ENCODE peak calls at places on chromosome 18, in ten cellular contexts. One of them, this sample, is unnamed.

GRCh38 chr18:49811151-49811938 is 2.0 kb downstream of the ACAA2 start:
- DNase-seq in lower lobe of right lung: no peak
- DNase-seq in upper lobe of left lung: no peak
- DNase-seq in cardiac muscle cell: no peak
- DNase-seq in brain microvascular endothelial cell: no peak
- DNase-seq in SK-N-SH: peak
- DNase-seq in H1: no peak
- DNase-seq in thyroid gland: peak
- DNase-seq in tibial artery: no peak
- DNase-seq in pancreas: no peak
- DNase-seq in this sample: no peak

GRCh38 chr18:2923464-2923863 is 76.7 kb downstream of the EMILIN2 start:
- DNase-seq in SK-N-SH: no peak
- DNase-seq in thyroid gland: no peak
- DNase-seq in H1: no peak
- DNase-seq in cardiac muscle cell: no peak
- DNase-seq in pancreas: no peak
- DNase-seq in lower lobe of right lung: no peak
- DNase-seq in brain microvascular endothelial cell: no peak
- DNase-seq in tibial artery: no peak
- DNase-seq in upper lobe of left lung: peak
- DNase-seq in this sample: no peak

GRCh38 chr18:28086530-28087172 is 90.3 kb downstream of the CDH2 start:
- DNase-seq in H1: no peak
- DNase-seq in pancreas: no peak
- DNase-seq in cardiac muscle cell: no peak
- DNase-seq in upper lobe of left lung: no peak
- DNase-seq in SK-N-SH: no peak
- DNase-seq in brain microvascular endothelial cell: peak
- DNase-seq in tibial artery: no peak
- DNase-seq in lower lobe of right lung: no peak
- DNase-seq in thyroid gland: no peak
- DNase-seq in this sample: no peak

GRCh38 chr18:25352629-25353005 is 651 bp upstream of the ZNF521 start:
- DNase-seq in pancreas: no peak
- DNase-seq in H1: no peak
- DNase-seq in brain microvascular endothelial cell: no peak
- DNase-seq in SK-N-SH: no peak
- DNase-seq in upper lobe of left lung: no peak
- DNase-seq in thyroid gland: peak
- DNase-seq in lower lobe of right lung: no peak
- DNase-seq in tibial artery: no peak
- DNase-seq in cardiac muscle cell: no peak
- DNase-seq in this sample: no peak

GRCh38 chr18:41703744-41704530 is 251.1 kb upstream of the PIK3C3 start:
- DNase-seq in tibial artery: no peak
- DNase-seq in lower lobe of right lung: no peak
- DNase-seq in thyroid gland: no peak
- DNase-seq in upper lobe of left lung: no peak
- DNase-seq in pancreas: no peak
- DNase-seq in cardiac muscle cell: no peak
- DNase-seq in SK-N-SH: peak
- DNase-seq in brain microvascular endothelial cell: peak
- DNase-seq in H1: no peak
- DNase-seq in this sample: no peak

GRCh38 chr18:75320506-75320905 is 107.0 kb downstream of the SMIM21 start:
- DNase-seq in pancreas: no peak
- DNase-seq in lower lobe of right lung: no peak
- DNase-seq in brain microvascular endothelial cell: no peak
- DNase-seq in SK-N-SH: no peak
- DNase-seq in thyroid gland: no peak
- DNase-seq in cardiac muscle cell: no peak
- DNase-seq in H1: no peak
- DNase-seq in tibial artery: no peak
- DNase-seq in upper lobe of left lung: no peak
- DNase-seq in this sample: no peak

GRCh38 chr18:53909668-53910067 is 314.8 kb downstream of the MBD2 start:
- DNase-seq in cardiac muscle cell: no peak
- DNase-seq in brain microvascular endothelial cell: peak
- DNase-seq in tibial artery: no peak
- DNase-seq in upper lobe of left lung: no peak
- DNase-seq in lower lobe of right lung: no peak
- DNase-seq in thyroid gland: no peak
- DNase-seq in pancreas: no peak
- DNase-seq in H1: peak
- DNase-seq in SK-N-SH: peak
- DNase-seq in this sample: no peak

GRCh38 chr18:62107881-62108280 is 79.0 kb downstream of the PIGN start:
- DNase-seq in H1: no peak
- DNase-seq in SK-N-SH: no peak
- DNase-seq in upper lobe of left lung: no peak
- DNase-seq in thyroid gland: no peak
- DNase-seq in brain microvascular endothelial cell: no peak
- DNase-seq in tibial artery: no peak
- DNase-seq in cardiac muscle cell: no peak
- DNase-seq in lower lobe of right lung: no peak
- DNase-seq in pancreas: no peak
- DNase-seq in this sample: no peak

GRCh38 chr18:741931-742512 is 29.6 kb upstream of the ENOSF1 start:
- DNase-seq in tibial artery: no peak
- DNase-seq in thyroid gland: no peak
- DNase-seq in H1: no peak
- DNase-seq in upper lobe of left lung: no peak
- DNase-seq in lower lobe of right lung: no peak
- DNase-seq in cardiac muscle cell: peak
- DNase-seq in SK-N-SH: peak
- DNase-seq in brain microvascular endothelial cell: peak
- DNase-seq in pancreas: no peak
- DNase-seq in this sample: no peak

GRCh38 chr18:7600528-7601248 is 33.6 kb downstream of the PTPRM start:
- DNase-seq in H1: no peak
- DNase-seq in pancreas: no peak
- DNase-seq in cardiac muscle cell: no peak
- DNase-seq in thyroid gland: peak
- DNase-seq in tibial artery: no peak
- DNase-seq in upper lobe of left lung: no peak
- DNase-seq in lower lobe of right lung: no peak
- DNase-seq in brain microvascular endothelial cell: no peak
- DNase-seq in SK-N-SH: no peak
- DNase-seq in this sample: no peak

GRCh38 chr18:7600036-7600435 is 32.9 kb downstream of the PTPRM start:
- DNase-seq in thyroid gland: no peak
- DNase-seq in upper lobe of left lung: no peak
- DNase-seq in lower lobe of right lung: no peak
- DNase-seq in brain microvascular endothelial cell: no peak
- DNase-seq in pancreas: no peak
- DNase-seq in cardiac muscle cell: no peak
- DNase-seq in tibial artery: no peak
- DNase-seq in SK-N-SH: no peak
- DNase-seq in H1: no peak
- DNase-seq in this sample: no peak

GRCh38 chr18:7601936-7602335 is 34.8 kb downstream of the PTPRM start:
- DNase-seq in H1: no peak
- DNase-seq in pancreas: no peak
- DNase-seq in SK-N-SH: no peak
- DNase-seq in brain microvascular endothelial cell: no peak
- DNase-seq in thyroid gland: no peak
- DNase-seq in lower lobe of right lung: no peak
- DNase-seq in cardiac muscle cell: no peak
- DNase-seq in tibial artery: no peak
- DNase-seq in upper lobe of left lung: no peak
- DNase-seq in this sample: no peak

GRCh38 chr18:7603259-7604000 is 36.3 kb downstream of the PTPRM start:
- DNase-seq in pancreas: no peak
- DNase-seq in cardiac muscle cell: no peak
- DNase-seq in upper lobe of left lung: no peak
- DNase-seq in lower lobe of right lung: no peak
- DNase-seq in SK-N-SH: no peak
- DNase-seq in brain microvascular endothelial cell: no peak
- DNase-seq in tibial artery: no peak
- DNase-seq in H1: no peak
- DNase-seq in thyroid gland: no peak
- DNase-seq in this sample: no peak

GRCh38 chr18:7601249-7601620 is 34.1 kb downstream of the PTPRM start:
- DNase-seq in upper lobe of left lung: no peak
- DNase-seq in brain microvascular endothelial cell: peak
- DNase-seq in pancreas: no peak
- DNase-seq in cardiac muscle cell: no peak
- DNase-seq in SK-N-SH: no peak
- DNase-seq in lower lobe of right lung: no peak
- DNase-seq in tibial artery: no peak
- DNase-seq in H1: no peak
- DNase-seq in thyroid gland: no peak
- DNase-seq in this sample: no peak
- TF ChIP-seq CTCF in upper lobe of left lung: no peak
- TF ChIP-seq CTCF in brain microvascular endothelial cell: peak
- TF ChIP-seq CTCF in pancreas: no peak
- TF ChIP-seq CTCF in cardiac muscle cell: peak
- TF ChIP-seq CTCF in SK-N-SH: no peak
- TF ChIP-seq CTCF in lower lobe of right lung: no peak
- TF ChIP-seq CTCF in tibial artery: no peak
- TF ChIP-seq CTCF in H1: peak
- TF ChIP-seq CTCF in thyroid gland: no peak
- TF ChIP-seq CTCF in this sample: no peak

DNA sequence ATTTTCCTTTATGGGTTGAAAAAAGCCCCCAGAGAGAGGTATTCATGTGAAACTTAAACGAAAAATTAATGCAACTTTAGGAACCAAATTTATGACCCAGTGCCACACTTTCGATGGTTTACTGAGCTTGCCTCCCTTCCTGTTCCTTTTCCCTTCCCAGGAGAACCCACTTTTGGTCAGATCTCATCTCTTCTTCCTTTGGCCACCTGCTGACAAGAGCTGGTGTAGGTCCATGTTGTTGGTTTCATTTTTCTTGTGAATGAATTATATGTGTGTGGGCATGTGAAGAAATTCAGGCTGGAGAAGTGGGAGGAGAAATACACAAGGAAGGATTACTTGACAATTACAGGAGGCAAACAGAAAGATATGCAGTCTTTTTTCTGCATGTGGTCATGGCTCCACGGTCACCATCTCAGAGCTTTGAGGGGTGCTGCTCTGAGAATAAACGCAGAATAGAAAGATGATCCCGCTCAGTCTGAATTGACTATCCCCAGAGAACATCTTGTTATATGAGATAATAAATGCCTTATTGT is 111.3 kb upstream of the TCF4 start:
- DNase-seq in lower lobe of right lung: no peak
- DNase-seq in SK-N-SH: no peak
- DNase-seq in thyroid gland: no peak
- DNase-seq in H1: no peak
- DNase-seq in pancreas: no peak
- DNase-seq in cardiac muscle cell: no peak
- DNase-seq in tibial artery: no peak
- DNase-seq in upper lobe of left lung: no peak
- DNase-seq in brain microvascular endothelial cell: no peak
- DNase-seq in this sample: no peak
- H3K4me3 ChIP-seq in lower lobe of right lung: no peak
- H3K4me3 ChIP-seq in SK-N-SH: no peak
- H3K4me3 ChIP-seq in thyroid gland: no peak
- H3K4me3 ChIP-seq in H1: no peak
- H3K4me3 ChIP-seq in pancreas: no peak
- H3K4me3 ChIP-seq in cardiac muscle cell: no peak
- H3K4me3 ChIP-seq in tibial artery: no peak
- H3K4me3 ChIP-seq in upper lobe of left lung: no peak
- H3K4me3 ChIP-seq in brain microvascular endothelial cell: no peak
- H3K4me3 ChIP-seq in this sample: no peak

GRCh38 chr18:51121597-51121857 is 76.0 kb downstream of the MEX3C start:
- DNase-seq in thyroid gland: no peak
- DNase-seq in H1: no peak
- DNase-seq in lower lobe of right lung: no peak
- DNase-seq in upper lobe of left lung: no peak
- DNase-seq in pancreas: no peak
- DNase-seq in cardiac muscle cell: no peak
- DNase-seq in SK-N-SH: no peak
- DNase-seq in tibial artery: no peak
- DNase-seq in brain microvascular endothelial cell: no peak
- DNase-seq in this sample: no peak
- H3K27ac ChIP-seq in thyroid gland: no peak
- H3K27ac ChIP-seq in H1: no peak
- H3K27ac ChIP-seq in lower lobe of right lung: no peak
- H3K27ac ChIP-seq in upper lobe of left lung: no peak
- H3K27ac ChIP-seq in pancreas: no peak
- H3K27ac ChIP-seq in cardiac muscle cell: no peak
- H3K27ac ChIP-seq in SK-N-SH: no peak
- H3K27ac ChIP-seq in tibial artery: no peak
- H3K27ac ChIP-seq in brain microvascular endothelial cell: no peak
- H3K27ac ChIP-seq in this sample: no peak

DNA sequence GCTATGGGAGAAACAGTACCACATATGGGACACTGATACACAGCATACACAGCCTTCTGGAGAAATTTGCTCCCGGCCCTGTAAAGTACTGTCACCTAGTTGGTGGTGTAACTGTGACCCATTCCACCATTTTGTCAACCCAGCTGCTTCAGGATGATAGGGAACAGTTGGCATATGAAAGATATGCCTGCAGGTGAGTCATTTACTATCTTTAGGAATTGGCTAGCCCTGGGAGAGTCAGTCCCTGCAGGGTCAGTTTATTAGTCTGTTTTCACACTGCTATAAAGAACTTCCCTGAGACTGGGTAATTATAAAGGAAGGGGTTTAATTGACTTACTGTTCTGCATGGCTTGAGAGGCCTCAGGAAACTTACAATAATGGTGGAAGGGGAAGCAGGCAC is 30.0 kb upstream of the PTPRM start:
- DNase-seq in SK-N-SH: no peak
- DNase-seq in lower lobe of right lung: no peak
- DNase-seq in H1: no peak
- DNase-seq in pancreas: no peak
- DNase-seq in tibial artery: no peak
- DNase-seq in brain microvascular endothelial cell: no peak
- DNase-seq in cardiac muscle cell: no peak
- DNase-seq in upper lobe of left lung: no peak
- DNase-seq in thyroid gland: no peak
- DNase-seq in this sample: no peak
- TF ChIP-seq CTCF in SK-N-SH: no peak
- TF ChIP-seq CTCF in lower lobe of right lung: no peak
- TF ChIP-seq CTCF in H1: no peak
- TF ChIP-seq CTCF in pancreas: no peak
- TF ChIP-seq CTCF in tibial artery: no peak
- TF ChIP-seq CTCF in brain microvascular endothelial cell: no peak
- TF ChIP-seq CTCF in cardiac muscle cell: no peak
- TF ChIP-seq CTCF in upper lobe of left lung: no peak
- TF ChIP-seq CTCF in thyroid gland: no peak
- TF ChIP-seq CTCF in this sample: no peak

DNA sequence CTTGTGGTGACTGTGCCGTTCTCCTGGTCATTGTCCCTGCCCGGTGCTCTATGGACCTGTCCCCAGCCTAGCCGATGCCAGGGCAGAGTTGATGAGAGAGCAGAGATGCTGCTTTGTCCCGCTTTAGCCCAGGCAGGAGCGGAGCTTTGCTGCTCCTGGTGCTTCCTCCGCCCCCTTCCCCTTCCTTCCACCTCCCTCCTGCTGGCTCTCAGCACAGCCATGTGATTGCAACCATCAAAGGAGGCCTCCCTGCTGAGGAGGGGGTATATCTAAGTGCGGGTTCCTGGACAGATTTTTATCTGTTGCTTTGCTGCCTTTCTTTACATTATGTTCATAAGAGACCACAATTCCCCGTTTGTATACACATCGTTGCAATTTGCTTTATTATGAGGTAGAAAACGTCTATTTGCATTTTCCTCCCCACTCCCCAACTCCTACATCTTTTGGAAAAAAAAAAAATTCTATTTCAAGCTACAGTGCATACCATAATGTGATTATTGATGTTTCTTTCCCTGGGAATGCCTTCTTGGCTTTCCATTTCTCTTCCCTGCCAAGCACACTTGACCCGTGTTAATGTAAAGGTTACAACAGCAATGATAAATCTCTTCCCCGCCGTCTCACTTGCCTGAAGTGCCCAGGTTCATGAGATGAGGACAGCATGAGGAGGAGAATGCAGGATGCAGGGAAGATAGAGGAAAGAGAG is 25.4 kb downstream of the ALPK2 start:
- DNase-seq in upper lobe of left lung: no peak
- DNase-seq in lower lobe of right lung: no peak
- DNase-seq in cardiac muscle cell: peak
- DNase-seq in brain microvascular endothelial cell: no peak
- DNase-seq in pancreas: no peak
- DNase-seq in thyroid gland: no peak
- DNase-seq in H1: no peak
- DNase-seq in SK-N-SH: no peak
- DNase-seq in tibial artery: no peak
- DNase-seq in this sample: no peak
- H3K4me3 ChIP-seq in upper lobe of left lung: no peak
- H3K4me3 ChIP-seq in lower lobe of right lung: no peak
- H3K4me3 ChIP-seq in cardiac muscle cell: no peak
- H3K4me3 ChIP-seq in brain microvascular endothelial cell: no peak
- H3K4me3 ChIP-seq in pancreas: no peak
- H3K4me3 ChIP-seq in thyroid gland: no peak
- H3K4me3 ChIP-seq in H1: no peak
- H3K4me3 ChIP-seq in SK-N-SH: no peak
- H3K4me3 ChIP-seq in tibial artery: no peak
- H3K4me3 ChIP-seq in this sample: no peak